ENCODE peak calls at places on chromosomes 13 and 19, in five cellular contexts. D is NCI-H2029; H is activated CD4-positive, alpha-beta T cell treated with anti-CD3 and anti-CD28 coated beads, Interleukin-2, amount 50 U/mL, for 48 hours; M is WTC11; G is psoas muscle. I is an unnamed sample.

GRCh38 chr13:76975863-76976262 is 16.0 kb upstream of the CLN5 start:
- DNase-seq in D (no peak), H (no peak), M (no peak), G (no peak), I (no peak)

GRCh38 chr19:16024266-16025107 is 51.8 kb upstream of the TPM4 start:
- DNase-seq in D (no peak), H (no peak), M (no peak), G (no peak), I (no peak)

GRCh38 chr19:49425922-49426592 is 869 bp downstream of the GFY start:
- DNase-seq in D (peak), H (peak), M (peak), G (no peak), I (no peak)

GRCh38 chr19:676343-677105 is at the start of gene FSTL3:
- DNase-seq in D (no peak), H (no peak), M (no peak), G (peak), I (no peak)

GRCh38 chr19:14138576-14139265 is 2.3 kb upstream of the ASF1B start:
- DNase-seq in D (no peak), H (no peak), M (no peak), G (no peak), I (no peak)

GRCh38 chr19:6359942-6360341 is 1.4 kb upstream of the CLPP start:
- DNase-seq in D (no peak), H (no peak), M (no peak), G (no peak), I (no peak)

GRCh38 chr19:31127132-31127967 is 221.9 kb downstream of the TSHZ3 start:
- DNase-seq in D (no peak), H (no peak), M (no peak), G (no peak), I (peak)

GRCh38 chr13:46721054-46721453 is 75.9 kb downstream of the ESD start:
- DNase-seq in D (no peak), H (peak), M (peak), G (peak), I (peak)

GRCh38 chr13:77062097-77062496 is 35.1 kb upstream of the FBXL3 start:
- DNase-seq in D (no peak), H (no peak), M (no peak), G (no peak), I (no peak)

GRCh38 chr13:52644108-52644507 is 1.9 kb downstream of the HNRNPA1L2 start:
- DNase-seq in D (peak), H (no peak), M (no peak), G (no peak), I (no peak)

GRCh38 chr19:43700368-43701015 is 15.4 kb upstream of the IRGC start:
- DNase-seq in D (peak), H (no peak), M (no peak), G (peak), I (peak)

GRCh38 chr13:50277127-50277526 is 261.9 kb downstream of the KCNRG start:
- DNase-seq in D (no peak), H (no peak), M (no peak), G (no peak), I (no peak)

GRCh38 chr19:9885077-9885552 is 50.0 kb downstream of the PIN1 start:
- DNase-seq in D (no peak), H (no peak), M (no peak), G (peak), I (peak)

GRCh38 chr19:6066661-6067646 is 43.3 kb downstream of the RFX2 start:
- DNase-seq in D (peak), H (no peak), M (peak), G (peak), I (peak)

GRCh38 chr19:54188224-54188871 is 1.0 kb downstream of the MBOAT7 start:
- DNase-seq in D (no peak), H (peak), M (peak), G (no peak), I (no peak)

GRCh38 chr19:23312515-23312914 is 62.3 kb upstream of the ZNF724 start:
- DNase-seq in D (no peak), H (no peak), M (no peak), G (no peak), I (no peak)

GRCh38 chr13:113726961-113727411 is 32.0 kb upstream of the TMEM255B start:
- DNase-seq in D (no peak), H (no peak), M (no peak), G (peak), I (no peak)

GRCh38 chr13:50589651-50590054 is 253.8 kb downstream of the DLEU7 start:
- DNase-seq in D (no peak), H (no peak), M (no peak), G (no peak), I (no peak)

GRCh38 chr13:86425127-86425526 is 625.9 kb upstream of the SLITRK6 start:
- DNase-seq in D (no peak), H (no peak), M (no peak), G (no peak), I (no peak)

GRCh38 chr19:45340232-45340898 is at the start of gene KLC3:
- DNase-seq in D (peak), H (peak), M (peak), G (no peak), I (no peak)

GRCh38 chr13:66634384-66634783 is 595.8 kb downstream of the PCDH9 start:
- DNase-seq in D (no peak), H (no peak), M (no peak), G (no peak), I (no peak)

GRCh38 chr13:32309812-32310706 is 5.1 kb downstream of the ZAR1L start:
- DNase-seq in D (no peak), H (no peak), M (no peak), G (no peak), I (peak)

GRCh38 chr19:13962738-13963602 is 10.7 kb downstream of the DCAF15 start:
- DNase-seq in D (no peak), H (no peak), M (peak), G (no peak), I (no peak)

GRCh38 chr13:70623260-70623659 is 515.0 kb upstream of the KLHL1 start:
- DNase-seq in D (no peak), H (no peak), M (no peak), G (no peak), I (no peak)